ENCODE peak calls at places on chromosomes 7 and 10, in six cellular contexts. U is fibroblast of lung; B is activated naive CD8-positive, alpha-beta T cell treated with anti-CD3 and anti-CD28 coated beads, Interleukin-2, amount 50 U/mL, for 16 hours; R is GM06990; W is heart left ventricle; T is posterior vena cava. O is an unnamed sample.

GRCh38 chr7:73606801-73607691 is 17.3 kb downstream of the MLXIPL start:
- DNase-seq in U (peak), B (peak), R (peak), W (peak), T (no peak), O (peak)

GRCh38 chr10:47047577-47048532 is 136.6 kb downstream of the PTPN20 start:
- DNase-seq in U (peak), B (peak), R (peak), W (peak), T (peak), O (peak)

GRCh38 chr7:390761-391410 is 100.9 kb downstream of the FOXL3 start:
- DNase-seq in U (no peak), B (no peak), R (no peak), W (peak), T (peak), O (peak)

GRCh38 chr10:2970190-2970823 is 97.0 kb upstream of the PFKP start:
- DNase-seq in U (no peak), B (no peak), R (no peak), W (no peak), T (no peak), O (no peak)

GRCh38 chr7:50656141-50656895 is 91.1 kb upstream of the DDC start:
- DNase-seq in U (no peak), B (no peak), R (no peak), W (no peak), T (peak), O (no peak)

GRCh38 chr10:43206391-43207235 is 60.3 kb downstream of the RASGEF1A start:
- DNase-seq in U (no peak), B (no peak), R (no peak), W (peak), T (peak), O (no peak)

GRCh38 chr10:131771634-131772358 is 129.0 kb upstream of the PPP2R2D start:
- DNase-seq in U (no peak), B (no peak), R (no peak), W (no peak), T (peak), O (no peak)

GRCh38 chr10:1576467-1577259 is 160.7 kb downstream of the ADARB2 start:
- DNase-seq in U (no peak), B (no peak), R (no peak), W (no peak), T (no peak), O (no peak)

GRCh38 chr7:51428226-51428887 is 111.7 kb upstream of the COBL start:
- DNase-seq in U (no peak), B (no peak), R (no peak), W (no peak), T (no peak), O (no peak)

GRCh38 chr10:110149259-110149658 is 58.1 kb upstream of the MXI1 start:
- DNase-seq in U (no peak), B (no peak), R (no peak), W (no peak), T (no peak), O (no peak)

GRCh38 chr10:34049887-34050286 is 715.4 kb upstream of the NRP1 start:
- DNase-seq in U (peak), B (no peak), R (no peak), W (no peak), T (no peak), O (no peak)

GRCh38 chr10:79269443-79269842 is 77.8 kb upstream of the PPIF start:
- DNase-seq in U (no peak), B (no peak), R (no peak), W (no peak), T (no peak), O (no peak)

GRCh38 chr7:5442757-5443305 is 19.2 kb upstream of the TNRC18 start:
- DNase-seq in U (no peak), B (no peak), R (no peak), W (no peak), T (no peak), O (no peak)

GRCh38 chr7:93719546-93719945 is 145.0 kb upstream of the CALCR start:
- DNase-seq in U (peak), B (no peak), R (no peak), W (no peak), T (no peak), O (no peak)

GRCh38 chr7:47180268-47180826 is 401.6 kb downstream of the TNS3 start:
- DNase-seq in U (peak), B (no peak), R (no peak), W (peak), T (peak), O (peak)

GRCh38 chr7:155663942-155664341 is 19.5 kb downstream of the RBM33 start:
- DNase-seq in U (no peak), B (no peak), R (no peak), W (no peak), T (no peak), O (no peak)

GRCh38 chr10:24691113-24691512 is 32.6 kb downstream of the ARHGAP21 start:
- DNase-seq in U (peak), B (no peak), R (no peak), W (no peak), T (no peak), O (no peak)

GRCh38 chr10:98410135-98410743 is 4.7 kb downstream of the PYROXD2 start:
- DNase-seq in U (no peak), B (no peak), R (no peak), W (no peak), T (no peak), O (no peak)

GRCh38 chr7:2128601-2129375 is 104.0 kb downstream of the MAD1L1 start:
- DNase-seq in U (no peak), B (no peak), R (no peak), W (no peak), T (no peak), O (no peak)